ENCODE peak calls at places on chromosomes 3 and 15, in six cellular contexts. One of them, this sample, is unnamed.
A peak's percentile ranks its signal among the peaks of the same experiment; 100 is the strongest.

GRCh38 chr15:70748281-70748747 is 15.0 kb downstream of the UACA start:
- DNase-seq in cardiac muscle cell: no peak
- DNase-seq in lower lobe of right lung: no peak
- DNase-seq in naive thymus-derived CD4-positive, alpha-beta T cell: no peak
- DNase-seq in fibroblast of mammary gland: peak; percentile 59
- DNase-seq in brain microvascular endothelial cell: no peak
- DNase-seq in this sample: no peak

GRCh38 chr15:65957451-65957850 is 88.2 kb downstream of the RAB11A start:
- DNase-seq in cardiac muscle cell: no peak
- DNase-seq in lower lobe of right lung: no peak
- DNase-seq in naive thymus-derived CD4-positive, alpha-beta T cell: no peak
- DNase-seq in fibroblast of mammary gland: no peak
- DNase-seq in brain microvascular endothelial cell: no peak
- DNase-seq in this sample: no peak

GRCh38 chr15:58174709-58175108 is 36.5 kb downstream of the AQP9 start:
- DNase-seq in cardiac muscle cell: no peak
- DNase-seq in lower lobe of right lung: no peak
- DNase-seq in naive thymus-derived CD4-positive, alpha-beta T cell: no peak
- DNase-seq in fibroblast of mammary gland: no peak
- DNase-seq in brain microvascular endothelial cell: no peak
- DNase-seq in this sample: no peak

GRCh38 chr3:17967111-17967510 is 224.7 kb upstream of the TBC1D5 start:
- DNase-seq in cardiac muscle cell: no peak
- DNase-seq in lower lobe of right lung: no peak
- DNase-seq in naive thymus-derived CD4-positive, alpha-beta T cell: no peak
- DNase-seq in fibroblast of mammary gland: no peak
- DNase-seq in brain microvascular endothelial cell: no peak
- DNase-seq in this sample: no peak

GRCh38 chr3:11434017-11434526 is 161.9 kb downstream of the ATG7 start:
- DNase-seq in cardiac muscle cell: peak; percentile 4
- DNase-seq in lower lobe of right lung: no peak
- DNase-seq in naive thymus-derived CD4-positive, alpha-beta T cell: no peak
- DNase-seq in fibroblast of mammary gland: peak; percentile 95
- DNase-seq in brain microvascular endothelial cell: peak; percentile 66
- DNase-seq in this sample: no peak

GRCh38 chr3:183897606-183898384 is 13.1 kb upstream of the PARL start:
- DNase-seq in cardiac muscle cell: no peak
- DNase-seq in lower lobe of right lung: no peak
- DNase-seq in naive thymus-derived CD4-positive, alpha-beta T cell: no peak
- DNase-seq in fibroblast of mammary gland: no peak
- DNase-seq in brain microvascular endothelial cell: no peak
- DNase-seq in this sample: no peak

GRCh38 chr3:171846594-171846993 is 3.4 kb downstream of the TMEM212 start:
- DNase-seq in cardiac muscle cell: no peak
- DNase-seq in lower lobe of right lung: no peak
- DNase-seq in naive thymus-derived CD4-positive, alpha-beta T cell: no peak
- DNase-seq in fibroblast of mammary gland: peak; percentile 57
- DNase-seq in brain microvascular endothelial cell: no peak
- DNase-seq in this sample: no peak

GRCh38 chr15:70014860-70015490 is 82.7 kb downstream of the TLE3 start:
- DNase-seq in cardiac muscle cell: no peak
- DNase-seq in lower lobe of right lung: peak; percentile 43
- DNase-seq in naive thymus-derived CD4-positive, alpha-beta T cell: no peak
- DNase-seq in fibroblast of mammary gland: no peak
- DNase-seq in brain microvascular endothelial cell: no peak
- DNase-seq in this sample: no peak

GRCh38 chr3:50295553-50296166 is 3.4 kb upstream of the IFRD2 start:
- DNase-seq in cardiac muscle cell: no peak
- DNase-seq in lower lobe of right lung: no peak
- DNase-seq in naive thymus-derived CD4-positive, alpha-beta T cell: no peak
- DNase-seq in fibroblast of mammary gland: no peak
- DNase-seq in brain microvascular endothelial cell: no peak
- DNase-seq in this sample: no peak

GRCh38 chr15:69801132-69801531 is 296.6 kb downstream of the TLE3 start:
- DNase-seq in cardiac muscle cell: no peak
- DNase-seq in lower lobe of right lung: no peak
- DNase-seq in naive thymus-derived CD4-positive, alpha-beta T cell: no peak
- DNase-seq in fibroblast of mammary gland: no peak
- DNase-seq in brain microvascular endothelial cell: no peak
- DNase-seq in this sample: no peak

GRCh38 chr3:40973141-40973540 is 226.2 kb upstream of the CTNNB1 start:
- DNase-seq in cardiac muscle cell: no peak
- DNase-seq in lower lobe of right lung: no peak
- DNase-seq in naive thymus-derived CD4-positive, alpha-beta T cell: no peak
- DNase-seq in fibroblast of mammary gland: no peak
- DNase-seq in brain microvascular endothelial cell: no peak
- DNase-seq in this sample: no peak
- H3K4me3 ChIP-seq in cardiac muscle cell: no peak overlapping the region
- H3K4me3 ChIP-seq in lower lobe of right lung: no peak overlapping the region
- H3K4me3 ChIP-seq in naive thymus-derived CD4-positive, alpha-beta T cell: no peak overlapping the region
- H3K4me3 ChIP-seq in fibroblast of mammary gland: no peak overlapping the region
- H3K4me3 ChIP-seq in brain microvascular endothelial cell: no peak overlapping the region
- H3K4me3 ChIP-seq in this sample: no peak overlapping the region

GRCh38 chr3:32814371-32814770 is 3.4 kb upstream of the TRIM71 start:
- DNase-seq in cardiac muscle cell: no peak
- DNase-seq in lower lobe of right lung: no peak
- DNase-seq in naive thymus-derived CD4-positive, alpha-beta T cell: no peak
- DNase-seq in fibroblast of mammary gland: no peak
- DNase-seq in brain microvascular endothelial cell: no peak
- DNase-seq in this sample: peak; percentile 32
- H3K4me3 ChIP-seq in cardiac muscle cell: no peak overlapping the region
- H3K4me3 ChIP-seq in lower lobe of right lung: no peak overlapping the region
- H3K4me3 ChIP-seq in naive thymus-derived CD4-positive, alpha-beta T cell: no peak overlapping the region
- H3K4me3 ChIP-seq in fibroblast of mammary gland: no peak overlapping the region
- H3K4me3 ChIP-seq in brain microvascular endothelial cell: no peak overlapping the region
- H3K4me3 ChIP-seq in this sample: no peak overlapping the region

GRCh38 chr3:46565607-46566039 is 479 bp downstream of the LRRC2 start:
- DNase-seq in cardiac muscle cell: peak; percentile 33
- DNase-seq in lower lobe of right lung: no peak
- DNase-seq in naive thymus-derived CD4-positive, alpha-beta T cell: no peak
- DNase-seq in fibroblast of mammary gland: no peak
- DNase-seq in brain microvascular endothelial cell: no peak
- DNase-seq in this sample: no peak

GRCh38 chr3:46561951-46562350 is 4.2 kb downstream of the LRRC2 start:
- DNase-seq in cardiac muscle cell: no peak
- DNase-seq in lower lobe of right lung: no peak
- DNase-seq in naive thymus-derived CD4-positive, alpha-beta T cell: no peak
- DNase-seq in fibroblast of mammary gland: no peak
- DNase-seq in brain microvascular endothelial cell: no peak
- DNase-seq in this sample: no peak

GRCh38 chr3:46564190-46565112 is 1.7 kb downstream of the LRRC2 start:
- DNase-seq in cardiac muscle cell: no peak
- DNase-seq in lower lobe of right lung: no peak
- DNase-seq in naive thymus-derived CD4-positive, alpha-beta T cell: no peak
- DNase-seq in fibroblast of mammary gland: no peak
- DNase-seq in brain microvascular endothelial cell: no peak
- DNase-seq in this sample: no peak

GRCh38 chr3:46565113-46565490 is 1.0 kb downstream of the LRRC2 start:
- DNase-seq in cardiac muscle cell: no peak
- DNase-seq in lower lobe of right lung: no peak
- DNase-seq in naive thymus-derived CD4-positive, alpha-beta T cell: no peak
- DNase-seq in fibroblast of mammary gland: no peak
- DNase-seq in brain microvascular endothelial cell: no peak
- DNase-seq in this sample: no peak

GRCh38 chr3:46566040-46566631 is at the start of gene LRRC2:
- DNase-seq in cardiac muscle cell: peak; percentile 52
- DNase-seq in lower lobe of right lung: no peak
- DNase-seq in naive thymus-derived CD4-positive, alpha-beta T cell: peak; percentile 28
- DNase-seq in fibroblast of mammary gland: peak; percentile 66
- DNase-seq in brain microvascular endothelial cell: peak; percentile 67
- DNase-seq in this sample: no peak
- H3K4me3 ChIP-seq in cardiac muscle cell: peak within 1 kb of the TSS; percentile 36
- H3K4me3 ChIP-seq in lower lobe of right lung: peak within 1 kb of the TSS; percentile 57
- H3K4me3 ChIP-seq in naive thymus-derived CD4-positive, alpha-beta T cell: peak within 1 kb of the TSS; percentile 47
- H3K4me3 ChIP-seq in fibroblast of mammary gland: peak within 1 kb of the TSS; percentile 45
- H3K4me3 ChIP-seq in brain microvascular endothelial cell: peak within 1 kb of the TSS; percentile 60
- H3K4me3 ChIP-seq in this sample: no peak within 1 kb of the TSS

GRCh38 chr3:134327594-134327975 is 46.7 kb downstream of the AMOTL2 start:
- DNase-seq in cardiac muscle cell: no peak
- DNase-seq in lower lobe of right lung: no peak
- DNase-seq in naive thymus-derived CD4-positive, alpha-beta T cell: no peak
- DNase-seq in fibroblast of mammary gland: peak; percentile 90
- DNase-seq in brain microvascular endothelial cell: peak; percentile 81
- DNase-seq in this sample: no peak
- H3K4me3 ChIP-seq in cardiac muscle cell: no peak overlapping the region
- H3K4me3 ChIP-seq in lower lobe of right lung: no peak overlapping the region
- H3K4me3 ChIP-seq in naive thymus-derived CD4-positive, alpha-beta T cell: no peak overlapping the region
- H3K4me3 ChIP-seq in fibroblast of mammary gland: no peak overlapping the region
- H3K4me3 ChIP-seq in brain microvascular endothelial cell: no peak overlapping the region
- H3K4me3 ChIP-seq in this sample: no peak overlapping the region

This sample was measured in Jurkat, Clone E6-1.